ENCODE peak calls at places on chromosomes 1 and 21, in eight cellular contexts. One of them, this sample, is unnamed.

GRCh38 chr1:99748419-99748818 is 18.0 kb downstream of the FRRS1 start:
- DNase-seq in GM23248: peak
- DNase-seq in skeletal muscle cell: no peak
- DNase-seq in fibroblast of mammary gland: peak
- DNase-seq in NCI-H1436: no peak
- DNase-seq in NCI-H1092: no peak
- DNase-seq in hepatocyte: peak
- DNase-seq in NCI-H2029 treated with DMSO at 0.1 percent for 48 hours: no peak
- DNase-seq in this sample: no peak

GRCh38 chr1:167483790-167484189 is 34.5 kb downstream of the CD247 start:
- DNase-seq in hepatocyte: no peak
- DNase-seq in GM23248: no peak
- DNase-seq in NCI-H1436: no peak
- DNase-seq in NCI-H1092: no peak
- DNase-seq in skeletal muscle cell: no peak
- DNase-seq in NCI-H2029 treated with DMSO at 0.1 percent for 48 hours: no peak
- DNase-seq in fibroblast of mammary gland: no peak
- DNase-seq in this sample: no peak

GRCh38 chr1:153353226-153353947 is 4.3 kb upstream of the S100A9 start:
- DNase-seq in fibroblast of mammary gland: peak
- DNase-seq in NCI-H1092: peak
- DNase-seq in hepatocyte: peak
- DNase-seq in GM23248: peak
- DNase-seq in NCI-H1436: no peak
- DNase-seq in skeletal muscle cell: no peak
- DNase-seq in NCI-H2029 treated with DMSO at 0.1 percent for 48 hours: no peak
- DNase-seq in this sample: no peak

GRCh38 chr1:11158720-11159321 is 30.3 kb upstream of the ANGPTL7 start:
- DNase-seq in fibroblast of mammary gland: peak
- DNase-seq in GM23248: peak
- DNase-seq in hepatocyte: peak
- DNase-seq in NCI-H2029 treated with DMSO at 0.1 percent for 48 hours: no peak
- DNase-seq in NCI-H1092: no peak
- DNase-seq in skeletal muscle cell: peak
- DNase-seq in NCI-H1436: no peak
- DNase-seq in this sample: no peak

GRCh38 chr1:173798078-173798477 is 26.4 kb upstream of the DARS2 start:
- DNase-seq in NCI-H1436: no peak
- DNase-seq in GM23248: peak
- DNase-seq in NCI-H2029 treated with DMSO at 0.1 percent for 48 hours: no peak
- DNase-seq in NCI-H1092: no peak
- DNase-seq in hepatocyte: no peak
- DNase-seq in skeletal muscle cell: no peak
- DNase-seq in fibroblast of mammary gland: peak
- DNase-seq in this sample: no peak

GRCh38 chr21:35053356-35054096 is 4.4 kb upstream of the RUNX1 start:
- DNase-seq in NCI-H2029 treated with DMSO at 0.1 percent for 48 hours: no peak
- DNase-seq in fibroblast of mammary gland: no peak
- DNase-seq in GM23248: no peak
- DNase-seq in NCI-H1092: no peak
- DNase-seq in hepatocyte: peak
- DNase-seq in NCI-H1436: no peak
- DNase-seq in skeletal muscle cell: no peak
- DNase-seq in this sample: no peak

GRCh38 chr1:189424746-189425331 is 1052.8 kb downstream of the BRINP3 start:
- DNase-seq in hepatocyte: peak
- DNase-seq in GM23248: no peak
- DNase-seq in skeletal muscle cell: no peak
- DNase-seq in NCI-H1436: no peak
- DNase-seq in fibroblast of mammary gland: no peak
- DNase-seq in NCI-H2029 treated with DMSO at 0.1 percent for 48 hours: no peak
- DNase-seq in NCI-H1092: no peak
- DNase-seq in this sample: no peak

GRCh38 chr1:208252126-208252853 is 8.1 kb upstream of the PLXNA2 start:
- DNase-seq in NCI-H1092: no peak
- DNase-seq in GM23248: peak
- DNase-seq in skeletal muscle cell: no peak
- DNase-seq in hepatocyte: peak
- DNase-seq in NCI-H1436: no peak
- DNase-seq in fibroblast of mammary gland: no peak
- DNase-seq in NCI-H2029 treated with DMSO at 0.1 percent for 48 hours: no peak
- DNase-seq in this sample: no peak

GRCh38 chr1:42742617-42743301 is 2.7 kb upstream of the CLDN19 start:
- DNase-seq in fibroblast of mammary gland: no peak
- DNase-seq in NCI-H1092: no peak
- DNase-seq in hepatocyte: no peak
- DNase-seq in GM23248: no peak
- DNase-seq in NCI-H1436: no peak
- DNase-seq in skeletal muscle cell: no peak
- DNase-seq in NCI-H2029 treated with DMSO at 0.1 percent for 48 hours: no peak
- DNase-seq in this sample: peak

GRCh38 chr1:244960904-244961303 is 96.6 kb upstream of the HNRNPU start:
- DNase-seq in skeletal muscle cell: no peak
- DNase-seq in NCI-H1436: no peak
- DNase-seq in fibroblast of mammary gland: no peak
- DNase-seq in GM23248: no peak
- DNase-seq in hepatocyte: no peak
- DNase-seq in NCI-H1092: no peak
- DNase-seq in NCI-H2029 treated with DMSO at 0.1 percent for 48 hours: no peak
- DNase-seq in this sample: no peak

GRCh38 chr1:214416417-214417212 is 134.8 kb downstream of the PTPN14 start:
- DNase-seq in NCI-H1436: no peak
- DNase-seq in NCI-H1092: no peak
- DNase-seq in NCI-H2029 treated with DMSO at 0.1 percent for 48 hours: no peak
- DNase-seq in hepatocyte: no peak
- DNase-seq in skeletal muscle cell: no peak
- DNase-seq in fibroblast of mammary gland: peak
- DNase-seq in GM23248: peak
- DNase-seq in this sample: no peak

GRCh38 chr1:186474208-186474607 is 13.3 kb upstream of the PDC start:
- DNase-seq in GM23248: no peak
- DNase-seq in NCI-H1092: no peak
- DNase-seq in skeletal muscle cell: peak
- DNase-seq in fibroblast of mammary gland: peak
- DNase-seq in NCI-H2029 treated with DMSO at 0.1 percent for 48 hours: no peak
- DNase-seq in NCI-H1436: no peak
- DNase-seq in hepatocyte: peak
- DNase-seq in this sample: no peak

GRCh38 chr1:22636369-22636768 is at the start of gene C1QA:
- DNase-seq in skeletal muscle cell: no peak
- DNase-seq in fibroblast of mammary gland: no peak
- DNase-seq in NCI-H1436: no peak
- DNase-seq in NCI-H1092: no peak
- DNase-seq in GM23248: no peak
- DNase-seq in NCI-H2029 treated with DMSO at 0.1 percent for 48 hours: no peak
- DNase-seq in hepatocyte: no peak
- DNase-seq in this sample: no peak

GRCh38 chr1:32142446-32143301 is 34.8 kb downstream of the KPNA6 start:
- DNase-seq in skeletal muscle cell: peak
- DNase-seq in fibroblast of mammary gland: peak
- DNase-seq in NCI-H2029 treated with DMSO at 0.1 percent for 48 hours: peak
- DNase-seq in NCI-H1092: peak
- DNase-seq in GM23248: peak
- DNase-seq in NCI-H1436: no peak
- DNase-seq in hepatocyte: peak
- DNase-seq in this sample: no peak

GRCh38 chr21:45843426-45843825 is 138.1 kb upstream of the COL6A1 start:
- DNase-seq in NCI-H1436: no peak
- DNase-seq in hepatocyte: no peak
- DNase-seq in NCI-H1092: no peak
- DNase-seq in skeletal muscle cell: no peak
- DNase-seq in GM23248: no peak
- DNase-seq in NCI-H2029 treated with DMSO at 0.1 percent for 48 hours: no peak
- DNase-seq in fibroblast of mammary gland: no peak
- DNase-seq in this sample: no peak

GRCh38 chr1:165793951-165794350 is 25.3 kb upstream of the TMCO1 start:
- DNase-seq in fibroblast of mammary gland: peak
- DNase-seq in GM23248: peak
- DNase-seq in hepatocyte: no peak
- DNase-seq in skeletal muscle cell: peak
- DNase-seq in NCI-H1092: no peak
- DNase-seq in NCI-H2029 treated with DMSO at 0.1 percent for 48 hours: no peak
- DNase-seq in NCI-H1436: no peak
- DNase-seq in this sample: no peak

GRCh38 chr1:240341365-240342250 is 249.9 kb downstream of the FMN2 start:
- DNase-seq in NCI-H2029 treated with DMSO at 0.1 percent for 48 hours: no peak
- DNase-seq in hepatocyte: no peak
- DNase-seq in skeletal muscle cell: no peak
- DNase-seq in NCI-H1092: no peak
- DNase-seq in fibroblast of mammary gland: no peak
- DNase-seq in NCI-H1436: no peak
- DNase-seq in GM23248: no peak
- DNase-seq in this sample: no peak

GRCh38 chr1:25238046-25238445 is 5.7 kb upstream of the SYF2 start:
- DNase-seq in GM23248: no peak
- DNase-seq in hepatocyte: no peak
- DNase-seq in NCI-H1436: no peak
- DNase-seq in NCI-H1092: no peak
- DNase-seq in NCI-H2029 treated with DMSO at 0.1 percent for 48 hours: no peak
- DNase-seq in skeletal muscle cell: no peak
- DNase-seq in fibroblast of mammary gland: no peak
- DNase-seq in this sample: no peak